ENCODE peak calls at places on chromosomes 6 and 20, in six cellular contexts. F is lung, O is body of pancreas, N is neural progenitor cell, B is stomach, C is breast epithelium. Z is an unnamed sample. For H3K4me1, the result is how much of the 10 kb centered on the place peaks cover.

GRCh38 chr6:35170891-35171290 is 29.8 kb upstream of the TCP11 start:
- DNase-seq in F (no peak), C (no peak), O (no peak), B (no peak), N (no peak), Z (no peak)

GRCh38 chr6:520820-521219 is 129.3 kb downstream of the IRF4 start:
- DNase-seq in F (no peak), B (no peak), O (no peak), C (no peak), N (no peak), Z (no peak)

GRCh38 chr20:18090044-18090443 is 32.3 kb upstream of the OVOL2 start:
- DNase-seq in B (no peak), N (no peak), O (no peak), F (no peak), C (no peak), Z (no peak)

GRCh38 chr6:163992701-163993100 is 578.2 kb downstream of the QKI start:
- DNase-seq in N (no peak), F (no peak), C (no peak), B (no peak), O (no peak), Z (no peak)

GRCh38 chr6:16684195-16684689 is 77.0 kb downstream of the ATXN1 start:
- DNase-seq in O (no peak), F (peak), C (no peak), N (no peak), B (no peak), Z (no peak)

GRCh38 chr20:1185781-1186334 is 1.1 kb upstream of the TMEM74B start:
- DNase-seq in C (no peak), O (peak), B (peak), F (no peak), N (peak), Z (peak)

GRCh38 chr20:8082025-8082424 is 50.0 kb upstream of the PLCB1 start:
- DNase-seq in N (peak), C (no peak), F (no peak), B (no peak), O (no peak), Z (no peak)

GRCh38 chr20:17684077-17684888 is 2.2 kb upstream of the RRBP1 start:
- DNase-seq in N (no peak), C (no peak), O (no peak), B (no peak), F (no peak), Z (no peak)

GRCh38 chr6:6008648-6009421 is 2.1 kb upstream of the NRN1 start:
- DNase-seq in C (no peak), F (peak), B (peak), N (peak), O (peak), Z (no peak)

GRCh38 chr20:44861547-44862006 is 23.9 kb upstream of the YWHAB start:
- DNase-seq in F (no peak), C (no peak), B (peak), N (no peak), O (no peak), Z (no peak)

GRCh38 chr20:12386821-12387220 is 469.1 kb downstream of the BTBD3 start:
- DNase-seq in C (no peak), F (no peak), O (no peak), B (no peak), N (no peak), Z (no peak)
- H3K27ac ChIP-seq in C (no peak), F (no peak), O (no peak), B (no peak), N (no peak), Z (no peak)

GRCh38 chr20:47454298-47455132 is 47.2 kb upstream of the NCOA3 start:
- DNase-seq in B (no peak), N (no peak), O (no peak), C (no peak), F (no peak), Z (no peak)
- H3K4me1 ChIP-seq in B (under half), N (under half), O (under half), C (under half), F (under half), Z (under half)

GRCh38 chr6:166997768-166998255 is 1.4 kb upstream of the CEP43 start:
- DNase-seq in N (peak), O (peak), B (peak), C (peak), F (peak), Z (peak)

GRCh38 chr6:166998256-166999144 is 697 bp upstream of the CEP43 start:
- DNase-seq in N (peak), C (no peak), B (peak), F (peak), O (peak), Z (peak)

GRCh38 chr6:166996406-166996805 is 2.8 kb upstream of the CEP43 start:
- DNase-seq in F (no peak), C (no peak), N (no peak), B (no peak), O (no peak), Z (no peak)

GRCh38 chr6:166999145-166999844 is at the start of gene CEP43:
- DNase-seq in F (peak), O (peak), N (peak), B (peak), C (peak), Z (peak)

GRCh38 chr6:166997348-166997747 is 1.8 kb upstream of the CEP43 start:
- DNase-seq in B (no peak), O (no peak), N (no peak), C (no peak), F (no peak), Z (no peak)
- H3K4me3 ChIP-seq in B (peak), O (no peak), N (no peak), C (peak), F (no peak), Z (peak)

DNA sequence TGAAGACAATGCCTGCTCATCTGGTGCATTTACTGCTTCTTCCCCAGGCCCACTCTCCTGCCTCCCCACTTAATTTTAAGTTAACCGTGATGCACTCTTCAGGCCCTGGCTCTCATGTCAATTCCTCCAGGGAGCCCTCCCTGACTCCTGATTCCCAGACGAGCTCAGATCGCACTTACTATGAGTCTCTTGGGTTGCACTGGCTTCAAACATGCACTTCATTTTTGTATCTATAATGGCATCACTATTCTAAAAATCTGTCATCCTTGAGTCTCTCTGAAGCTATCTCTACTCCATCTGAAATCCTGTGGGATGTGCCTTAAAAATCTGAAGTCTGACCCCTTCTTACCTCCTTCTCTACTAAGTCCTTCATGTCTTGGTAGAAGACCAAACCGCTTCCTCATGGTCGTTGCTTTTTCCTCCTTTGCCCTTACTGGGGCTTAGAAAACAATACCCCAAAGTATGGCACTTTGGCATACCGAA is 24.7 kb downstream of the COX4I2 start:
- DNase-seq in F (no peak), B (no peak), C (no peak), O (no peak), N (no peak), Z (no peak)
- H3K27ac ChIP-seq in F (peak), B (peak), C (peak), O (peak), N (peak), Z (peak)

GRCh38 chr6:45437441-45437820 is 59.7 kb upstream of the SUPT3H start:
- DNase-seq in N (no peak), F (no peak), O (no peak), B (no peak), C (no peak), Z (no peak)
- H3K4me1 ChIP-seq in N (under half), F (under half), O (under half), B (under half), C (under half), Z (half or more)

DNA sequence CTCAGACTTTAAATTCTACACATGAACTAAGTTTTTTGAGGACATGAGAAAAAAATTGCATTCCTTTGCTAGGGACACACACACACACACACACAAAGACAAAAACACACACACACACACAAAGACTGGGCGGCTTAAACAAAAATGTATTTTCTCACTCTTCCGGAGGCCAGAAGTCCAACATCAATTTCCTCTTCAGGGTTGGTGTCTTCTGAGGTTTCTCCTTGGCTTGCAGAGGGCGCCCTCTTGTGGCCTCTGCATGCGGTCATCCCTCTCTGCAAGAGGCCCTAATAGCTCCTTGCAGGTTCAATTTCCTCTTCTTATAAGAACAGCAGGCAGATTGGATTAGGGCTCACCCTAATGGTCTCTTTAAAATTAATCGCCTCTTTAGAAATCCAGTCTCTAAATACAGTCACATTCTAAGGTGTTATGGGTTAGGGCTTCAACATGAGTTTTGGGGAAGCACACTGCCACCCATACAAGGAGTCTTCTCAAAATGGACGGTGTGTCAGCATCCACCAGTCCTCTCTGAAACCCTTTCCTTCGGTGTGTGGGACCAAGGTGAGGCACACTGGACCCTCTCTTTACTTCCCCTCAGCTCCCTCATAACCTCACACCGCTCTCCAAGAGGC is 61.4 kb downstream of the GPR6 start:
- DNase-seq in O (peak), N (peak), C (peak), F (peak), B (peak), Z (peak)
- H3K4me3 ChIP-seq in O (no peak), N (peak), C (peak), F (no peak), B (peak), Z (peak)

GRCh38 chr6:156950084-156950483 is 172.9 kb downstream of the ARID1B start:
- DNase-seq in B (no peak), O (no peak), F (no peak), C (no peak), N (no peak), Z (no peak)
- H3K27ac ChIP-seq in B (no peak), O (no peak), F (peak), C (no peak), N (no peak), Z (no peak)

GRCh38 chr6:1611572-1612385 is 2.1 kb downstream of the FOXC1 start:
- DNase-seq in B (no peak), N (peak), O (peak), F (no peak), C (no peak), Z (no peak)
- H3K4me1 ChIP-seq in B (under half), N (under half), O (half or more), F (under half), C (under half), Z (half or more)

DNA sequence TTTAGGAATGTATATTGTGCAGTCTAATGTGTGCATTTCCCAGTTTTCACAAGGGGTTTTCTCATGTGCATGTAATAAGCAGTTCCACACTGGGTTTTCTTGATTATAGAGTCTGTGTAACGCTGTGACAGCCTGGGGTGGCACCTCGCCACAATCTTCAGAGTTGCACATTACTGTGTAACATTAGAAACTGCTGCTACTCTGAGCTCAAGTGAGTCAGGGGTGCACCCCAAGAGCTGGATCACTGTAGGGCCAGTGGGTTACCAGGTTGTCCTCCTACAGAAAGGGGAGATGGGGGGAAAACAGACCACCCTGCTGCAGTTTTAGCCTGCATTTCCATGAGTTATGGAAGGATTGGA is 96.9 kb downstream of the RPP40 start:
- DNase-seq in N (no peak), O (no peak), B (no peak), C (no peak), F (no peak), Z (no peak)
- H3K4me3 ChIP-seq in N (no peak), O (no peak), B (no peak), C (no peak), F (no peak), Z (no peak)

Z was measured in CD4-positive, CD25-positive, alpha-beta regulatory T cell.